ENCODE peak calls at places on chromosomes 13 and 19, in six cellular contexts. Z, L, W, N, H and D are unnamed samples.

GRCh38 chr13:99256709-99257108 is 1.5 kb downstream of the GPR18 start:
- DNase-seq in W (no peak), N (no peak), Z (no peak), H (peak; percentile 52), L (no peak), D (no peak)

GRCh38 chr19:3950871-3951861 is 18.3 kb downstream of the NMRK2 start:
- DNase-seq in L (peak; percentile 89), Z (no peak), H (no peak), N (no peak), W (peak; percentile 93), D (no peak)

GRCh38 chr19:42129399-42130253 is 2.6 kb downstream of the POU2F2 start:
- DNase-seq in N (no peak), W (peak; percentile 61), H (peak; percentile 40), L (peak; percentile 69), Z (peak; percentile 17), D (no peak)

GRCh38 chr13:99968521-99969367 is 2.8 kb downstream of the ZIC5 start:
- DNase-seq in L (no peak), H (no peak), N (peak; percentile 29), Z (no peak), W (no peak), D (no peak)

GRCh38 chr13:98541701-98542203 is 35.2 kb downstream of the STK24 start:
- DNase-seq in W (no peak), Z (no peak), N (no peak), H (no peak), L (no peak), D (no peak)

GRCh38 chr13:98457053-98457452 is 119.9 kb downstream of the STK24 start:
- DNase-seq in L (no peak), H (no peak), Z (no peak), N (no peak), W (no peak), D (no peak)

GRCh38 chr13:32309312-32309711 is 5.9 kb downstream of the ZAR1L start:
- DNase-seq in H (no peak), N (no peak), W (no peak), L (no peak), Z (no peak), D (no peak)

GRCh38 chr13:87234981-87235380 is 436.2 kb upstream of the SLITRK5 start:
- DNase-seq in L (no peak), W (no peak), N (no peak), Z (no peak), H (no peak), D (peak; percentile 50)

GRCh38 chr13:31476266-31476665 is 263.1 kb upstream of the RXFP2 start:
- DNase-seq in N (no peak), W (no peak), L (no peak), H (no peak), Z (no peak), D (no peak)

GRCh38 chr19:17114414-17114831 is 38.8 kb downstream of the MYO9B start:
- DNase-seq in W (no peak), L (no peak), N (no peak), Z (no peak), H (no peak), D (no peak)

GRCh38 chr19:1862424-1863307 is 713 bp downstream of the KLF16 start:
- DNase-seq in W (no peak), L (no peak), Z (no peak), H (peak; percentile 75), N (peak; percentile 44), D (no peak)

GRCh38 chr19:19280561-19280960 is 7.5 kb upstream of the TM6SF2 start:
- DNase-seq in H (no peak), N (no peak), L (no peak), W (no peak), Z (no peak), D (peak; percentile 21)

GRCh38 chr13:39273953-39274352 is 235.7 kb downstream of the NHLRC3 start:
- DNase-seq in Z (no peak), L (no peak), W (no peak), H (no peak), N (peak; percentile 12), D (no peak)

GRCh38 chr13:26168276-26168814 is 53.8 kb downstream of the RNF6 start:
- DNase-seq in W (no peak), Z (no peak), H (no peak), L (no peak), N (no peak), D (no peak)

GRCh38 chr19:47427241-47428176 is 8.2 kb upstream of the MEIS3 start:
- DNase-seq in L (no peak), W (no peak), H (no peak), N (peak; percentile 78), Z (no peak), D (no peak)

GRCh38 chr19:52070496-52070895 is 21.9 kb upstream of the ZNF432 start:
- DNase-seq in Z (no peak), N (no peak), W (no peak), L (no peak), H (no peak), D (no peak)

GRCh38 chr19:3785938-3786824 is at the start of gene MATK:
- DNase-seq in H (peak; percentile 55), W (no peak), L (no peak), Z (no peak), N (no peak), D (no peak)

GRCh38 chr19:46393456-46394397 is 19.6 kb downstream of the CCDC8 start:
- DNase-seq in H (no peak), Z (no peak), N (no peak), L (peak; percentile 65), W (peak; percentile 36), D (no peak)

GRCh38 chr19:41356984-41357739 is 3.4 kb upstream of the TGFB1 start:
- DNase-seq in Z (no peak), L (no peak), W (no peak), N (no peak), H (no peak), D (no peak)

GRCh38 chr19:54017266-54017665 is 25.8 kb downstream of the CACNG6 start:
- DNase-seq in L (no peak), H (no peak), W (no peak), Z (no peak), N (no peak), D (no peak)

GRCh38 chr13:52344108-52344507 is 61.9 kb downstream of the THSD1 start:
- DNase-seq in L (no peak), W (no peak), N (no peak), Z (no peak), H (no peak), D (no peak)

GRCh38 chr19:41324921-41325639 is 15.1 kb downstream of the CCDC97 start:
- DNase-seq in Z (peak; percentile 58), H (no peak), N (peak; percentile 84), L (peak; percentile 89), W (peak; percentile 84), D (no peak)

DNA sequence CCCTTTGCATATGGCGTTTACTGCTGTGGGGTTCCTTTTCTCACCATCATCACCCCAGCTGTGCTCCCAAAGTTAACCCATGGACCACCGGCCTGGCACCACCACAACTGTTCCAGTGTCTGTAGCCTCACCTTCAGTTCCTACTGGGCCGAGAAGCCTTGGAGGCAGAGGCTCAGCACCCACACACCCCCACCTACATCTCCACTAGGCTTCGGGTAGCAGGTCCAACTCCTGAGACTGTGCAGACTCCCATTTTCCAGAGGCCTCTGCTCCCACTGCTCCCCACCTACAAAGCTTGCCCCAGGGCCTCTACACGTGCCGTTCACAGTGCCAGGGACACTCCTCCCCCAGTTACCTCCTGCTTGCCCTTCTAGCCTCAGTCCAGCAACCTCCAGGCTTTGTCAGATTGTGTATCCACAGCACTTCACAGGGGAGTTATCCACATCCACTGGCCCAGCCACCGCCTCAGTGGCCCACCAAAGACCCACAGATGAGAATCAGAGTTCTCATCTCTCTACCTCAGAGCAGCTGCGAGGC is 14.1 kb downstream of the SLC27A5 start:
- DNase-seq in L (no peak), N (no peak), H (no peak), Z (no peak), W (no peak), D (no peak)
- TF ChIP-seq CTCF in L (no peak), N (no peak), H (no peak), Z (no peak), W (no peak), D (no peak)

GRCh38 chr19:58513694-58514563 is 2.1 kb upstream of the SLC27A5 start:
- DNase-seq in L (peak; percentile 84), H (peak; percentile 99), N (peak; percentile 69), Z (no peak), W (peak; percentile 94), D (peak; percentile 41)

GRCh38 chr19:58513213-58513693 is 1.5 kb upstream of the SLC27A5 start:
- DNase-seq in N (no peak), L (no peak), H (no peak), Z (no peak), W (no peak), D (no peak)

GRCh38 chr19:58515259-58515658 is 3.5 kb upstream of the SLC27A5 start:
- DNase-seq in Z (no peak), W (no peak), N (no peak), L (no peak), H (no peak), D (no peak)

GRCh38 chr19:58516246-58516836 is 3.3 kb downstream of the ZBTB45 start:
- DNase-seq in N (no peak), H (no peak), Z (no peak), L (no peak), W (no peak), D (no peak)

GRCh38 chr19:58514564-58515020 is 2.8 kb upstream of the SLC27A5 start:
- DNase-seq in H (no peak), Z (no peak), N (no peak), W (no peak), L (no peak), D (no peak)
- H3K4me3 ChIP-seq in H (peak overlapping the region; percentile 65), Z (peak overlapping the region; percentile 37), N (peak overlapping the region; percentile 45), W (peak overlapping the region; percentile 63), L (no peak overlapping the region), D (peak overlapping the region; percentile 43)

GRCh38 chr13:84431646-84432045 is 549.4 kb upstream of the SLITRK1 start:
- DNase-seq in W (no peak), Z (no peak), L (no peak), N (no peak), H (no peak), D (no peak)

GRCh38 chr13:84433024-84433423 is 550.8 kb upstream of the SLITRK1 start:
- DNase-seq in L (no peak), W (no peak), Z (no peak), H (no peak), N (no peak), D (peak; percentile 23)

GRCh38 chr13:84430015-84430414 is 547.7 kb upstream of the SLITRK1 start:
- DNase-seq in W (no peak), Z (no peak), H (no peak), L (no peak), N (no peak), D (no peak)

GRCh38 chr13:84430441-84430840 is 548.2 kb upstream of the SLITRK1 start:
- DNase-seq in L (no peak), W (no peak), H (no peak), Z (no peak), N (peak; percentile 9), D (no peak)
- H3K27me3 ChIP-seq in L (no peaks in the 10 kb centered on the region), W (no peaks in the 10 kb centered on the region), H (no peaks in the 10 kb centered on the region), Z (no peaks in the 10 kb centered on the region), N (no peaks in the 10 kb centered on the region), D (no peaks in the 10 kb centered on the region)

DNA sequence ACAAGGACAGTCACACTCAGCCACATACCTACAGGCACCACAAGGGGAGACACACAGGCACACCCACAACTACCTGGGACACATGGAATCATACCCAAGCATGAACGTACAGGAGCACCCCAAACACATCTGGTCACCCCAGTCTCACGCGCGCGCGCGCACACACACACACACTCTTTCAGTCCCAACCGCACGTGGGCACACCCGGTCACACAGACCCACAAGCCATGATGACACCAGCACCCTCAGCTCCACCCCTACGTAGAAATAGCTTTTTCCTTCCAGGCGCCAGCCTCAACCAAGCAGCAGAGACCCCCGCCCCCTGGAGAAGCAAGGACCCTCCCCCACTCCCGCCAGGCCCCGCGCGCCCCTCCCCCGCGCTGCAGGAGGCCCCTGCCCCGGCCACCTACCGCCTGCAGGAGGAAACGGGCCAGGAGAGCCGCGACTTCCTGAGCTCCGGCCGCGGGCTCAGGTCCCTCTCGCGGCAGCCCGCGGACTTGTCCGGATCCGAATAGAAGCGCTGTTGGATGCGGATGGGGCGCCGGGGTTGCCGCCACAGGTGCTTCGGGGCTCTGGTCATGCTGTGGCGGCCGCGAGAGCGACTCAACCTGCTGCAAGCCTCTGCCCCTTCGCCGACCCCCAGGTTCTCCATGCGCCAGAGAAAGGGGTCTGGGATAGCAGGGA is 6.4 kb upstream of the PDE4C start:
- DNase-seq in H (no peak), Z (no peak), N (no peak), L (no peak), W (no peak), D (no peak)
- TF ChIP-seq CTCF in H (no peak), Z (no peak), N (no peak), L (no peak), W (no peak), D (no peak)